ENCODE peak calls at places on chromosomes 5 and 9, in four cellular contexts. One of them, this sample, is unnamed.

GRCh38 chr9:69276775-69277174 is 48.2 kb upstream of the ENTREP1 start:
- DNase-seq in stimulated activated naive CD4-positive, alpha-beta T cell: no peak
- DNase-seq in stimulated activated CD8-positive, alpha-beta memory T cell treated with anti-CD3 and anti-CD28 coated beads, Interleukin-7, amount 100 ng/mL, for 48 hours: no peak
- DNase-seq in fibroblast of gingiva: no peak
- DNase-seq in this sample: no peak

GRCh38 chr5:159971931-159972461 is 36.9 kb upstream of the TTC1 start:
- DNase-seq in stimulated activated naive CD4-positive, alpha-beta T cell: no peak
- DNase-seq in stimulated activated CD8-positive, alpha-beta memory T cell treated with anti-CD3 and anti-CD28 coated beads, Interleukin-7, amount 100 ng/mL, for 48 hours: no peak
- DNase-seq in fibroblast of gingiva: no peak
- DNase-seq in this sample: no peak

GRCh38 chr9:130036099-130036498 is 6.9 kb downstream of the FNBP1 start:
- DNase-seq in stimulated activated naive CD4-positive, alpha-beta T cell: no peak
- DNase-seq in stimulated activated CD8-positive, alpha-beta memory T cell treated with anti-CD3 and anti-CD28 coated beads, Interleukin-7, amount 100 ng/mL, for 48 hours: no peak
- DNase-seq in fibroblast of gingiva: peak
- DNase-seq in this sample: no peak

GRCh38 chr5:131536211-131536826 is 98.7 kb downstream of the RAPGEF6 start:
- DNase-seq in stimulated activated naive CD4-positive, alpha-beta T cell: no peak
- DNase-seq in stimulated activated CD8-positive, alpha-beta memory T cell treated with anti-CD3 and anti-CD28 coated beads, Interleukin-7, amount 100 ng/mL, for 48 hours: no peak
- DNase-seq in fibroblast of gingiva: no peak
- DNase-seq in this sample: no peak

GRCh38 chr9:75150512-75150911 is 62.2 kb downstream of the OSTF1 start:
- DNase-seq in stimulated activated naive CD4-positive, alpha-beta T cell: no peak
- DNase-seq in stimulated activated CD8-positive, alpha-beta memory T cell treated with anti-CD3 and anti-CD28 coated beads, Interleukin-7, amount 100 ng/mL, for 48 hours: no peak
- DNase-seq in fibroblast of gingiva: no peak
- DNase-seq in this sample: no peak

GRCh38 chr5:176466245-176466871 is 18.2 kb downstream of the FAF2 start:
- DNase-seq in stimulated activated naive CD4-positive, alpha-beta T cell: no peak
- DNase-seq in stimulated activated CD8-positive, alpha-beta memory T cell treated with anti-CD3 and anti-CD28 coated beads, Interleukin-7, amount 100 ng/mL, for 48 hours: no peak
- DNase-seq in fibroblast of gingiva: peak
- DNase-seq in this sample: peak

GRCh38 chr5:149633671-149634350 is 52.5 kb downstream of the ARHGEF37 start:
- DNase-seq in stimulated activated naive CD4-positive, alpha-beta T cell: no peak
- DNase-seq in stimulated activated CD8-positive, alpha-beta memory T cell treated with anti-CD3 and anti-CD28 coated beads, Interleukin-7, amount 100 ng/mL, for 48 hours: no peak
- DNase-seq in fibroblast of gingiva: no peak
- DNase-seq in this sample: no peak

GRCh38 chr5:172276214-172276613 is 7.3 kb downstream of the UBTD2 start:
- DNase-seq in stimulated activated naive CD4-positive, alpha-beta T cell: no peak
- DNase-seq in stimulated activated CD8-positive, alpha-beta memory T cell treated with anti-CD3 and anti-CD28 coated beads, Interleukin-7, amount 100 ng/mL, for 48 hours: no peak
- DNase-seq in fibroblast of gingiva: peak
- DNase-seq in this sample: no peak

GRCh38 chr5:41908374-41909079 is 4.4 kb downstream of the RIMOC1 start:
- DNase-seq in stimulated activated naive CD4-positive, alpha-beta T cell: no peak
- DNase-seq in stimulated activated CD8-positive, alpha-beta memory T cell treated with anti-CD3 and anti-CD28 coated beads, Interleukin-7, amount 100 ng/mL, for 48 hours: no peak
- DNase-seq in fibroblast of gingiva: peak
- DNase-seq in this sample: no peak

GRCh38 chr5:39394946-39395345 is 29.8 kb downstream of the DAB2 start:
- DNase-seq in stimulated activated naive CD4-positive, alpha-beta T cell: no peak
- DNase-seq in stimulated activated CD8-positive, alpha-beta memory T cell treated with anti-CD3 and anti-CD28 coated beads, Interleukin-7, amount 100 ng/mL, for 48 hours: no peak
- DNase-seq in fibroblast of gingiva: peak
- DNase-seq in this sample: no peak

GRCh38 chr9:131418143-131419028 is 24.5 kb downstream of the PRRC2B start:
- DNase-seq in stimulated activated naive CD4-positive, alpha-beta T cell: no peak
- DNase-seq in stimulated activated CD8-positive, alpha-beta memory T cell treated with anti-CD3 and anti-CD28 coated beads, Interleukin-7, amount 100 ng/mL, for 48 hours: no peak
- DNase-seq in fibroblast of gingiva: peak
- DNase-seq in this sample: no peak

GRCh38 chr9:98146101-98146991 is 27.3 kb upstream of the TRIM14 start:
- DNase-seq in stimulated activated naive CD4-positive, alpha-beta T cell: no peak
- DNase-seq in stimulated activated CD8-positive, alpha-beta memory T cell treated with anti-CD3 and anti-CD28 coated beads, Interleukin-7, amount 100 ng/mL, for 48 hours: no peak
- DNase-seq in fibroblast of gingiva: peak
- DNase-seq in this sample: peak

GRCh38 chr5:36744678-36745659 is 131.6 kb upstream of the NIPBL start:
- DNase-seq in stimulated activated naive CD4-positive, alpha-beta T cell: peak
- DNase-seq in stimulated activated CD8-positive, alpha-beta memory T cell treated with anti-CD3 and anti-CD28 coated beads, Interleukin-7, amount 100 ng/mL, for 48 hours: no peak
- DNase-seq in fibroblast of gingiva: peak
- DNase-seq in this sample: peak

GRCh38 chr5:133406208-133406607 is 206.1 kb downstream of the FSTL4 start:
- DNase-seq in stimulated activated naive CD4-positive, alpha-beta T cell: no peak
- DNase-seq in stimulated activated CD8-positive, alpha-beta memory T cell treated with anti-CD3 and anti-CD28 coated beads, Interleukin-7, amount 100 ng/mL, for 48 hours: no peak
- DNase-seq in fibroblast of gingiva: no peak
- DNase-seq in this sample: no peak

GRCh38 chr9:122217640-122218039 is 11.1 kb downstream of the LHX6 start:
- DNase-seq in stimulated activated naive CD4-positive, alpha-beta T cell: no peak
- DNase-seq in stimulated activated CD8-positive, alpha-beta memory T cell treated with anti-CD3 and anti-CD28 coated beads, Interleukin-7, amount 100 ng/mL, for 48 hours: no peak
- DNase-seq in fibroblast of gingiva: no peak
- DNase-seq in this sample: no peak

GRCh38 chr9:137222190-137223077 is at the start of gene RNF208:
- DNase-seq in stimulated activated naive CD4-positive, alpha-beta T cell: peak
- DNase-seq in stimulated activated CD8-positive, alpha-beta memory T cell treated with anti-CD3 and anti-CD28 coated beads, Interleukin-7, amount 100 ng/mL, for 48 hours: no peak
- DNase-seq in fibroblast of gingiva: no peak
- DNase-seq in this sample: no peak

GRCh38 chr5:6729400-6730310 is 16.4 kb downstream of the TENT4A start:
- DNase-seq in stimulated activated naive CD4-positive, alpha-beta T cell: peak
- DNase-seq in stimulated activated CD8-positive, alpha-beta memory T cell treated with anti-CD3 and anti-CD28 coated beads, Interleukin-7, amount 100 ng/mL, for 48 hours: no peak
- DNase-seq in fibroblast of gingiva: no peak
- DNase-seq in this sample: no peak

GRCh38 chr5:137778772-137779564 is 24.8 kb upstream of the HNRNPA0 start:
- DNase-seq in stimulated activated naive CD4-positive, alpha-beta T cell: no peak
- DNase-seq in stimulated activated CD8-positive, alpha-beta memory T cell treated with anti-CD3 and anti-CD28 coated beads, Interleukin-7, amount 100 ng/mL, for 48 hours: no peak
- DNase-seq in fibroblast of gingiva: peak
- DNase-seq in this sample: peak

GRCh38 chr5:61941637-61942036 is 364.4 kb upstream of the KIF2A start:
- DNase-seq in stimulated activated naive CD4-positive, alpha-beta T cell: no peak
- DNase-seq in stimulated activated CD8-positive, alpha-beta memory T cell treated with anti-CD3 and anti-CD28 coated beads, Interleukin-7, amount 100 ng/mL, for 48 hours: no peak
- DNase-seq in fibroblast of gingiva: no peak
- DNase-seq in this sample: no peak

GRCh38 chr9:134734270-134734669 is 92.7 kb downstream of the COL5A1 start:
- DNase-seq in stimulated activated naive CD4-positive, alpha-beta T cell: no peak
- DNase-seq in stimulated activated CD8-positive, alpha-beta memory T cell treated with anti-CD3 and anti-CD28 coated beads, Interleukin-7, amount 100 ng/mL, for 48 hours: no peak
- DNase-seq in fibroblast of gingiva: peak
- DNase-seq in this sample: peak

GRCh38 chr9:82829818-82830217 is 233.1 kb downstream of the RASEF start:
- DNase-seq in stimulated activated naive CD4-positive, alpha-beta T cell: no peak
- DNase-seq in stimulated activated CD8-positive, alpha-beta memory T cell treated with anti-CD3 and anti-CD28 coated beads, Interleukin-7, amount 100 ng/mL, for 48 hours: no peak
- DNase-seq in fibroblast of gingiva: no peak
- DNase-seq in this sample: no peak

GRCh38 chr9:18666987-18667772 is 193.2 kb downstream of the ADAMTSL1 start:
- DNase-seq in stimulated activated naive CD4-positive, alpha-beta T cell: no peak
- DNase-seq in stimulated activated CD8-positive, alpha-beta memory T cell treated with anti-CD3 and anti-CD28 coated beads, Interleukin-7, amount 100 ng/mL, for 48 hours: no peak
- DNase-seq in fibroblast of gingiva: peak
- DNase-seq in this sample: peak

GRCh38 chr9:89687216-89687615 is 82.4 kb downstream of the GADD45G start:
- DNase-seq in stimulated activated naive CD4-positive, alpha-beta T cell: no peak
- DNase-seq in stimulated activated CD8-positive, alpha-beta memory T cell treated with anti-CD3 and anti-CD28 coated beads, Interleukin-7, amount 100 ng/mL, for 48 hours: no peak
- DNase-seq in fibroblast of gingiva: no peak
- DNase-seq in this sample: no peak

GRCh38 chr9:113185271-113185670 is 34.5 kb downstream of the SLC31A2 start:
- DNase-seq in stimulated activated naive CD4-positive, alpha-beta T cell: no peak
- DNase-seq in stimulated activated CD8-positive, alpha-beta memory T cell treated with anti-CD3 and anti-CD28 coated beads, Interleukin-7, amount 100 ng/mL, for 48 hours: no peak
- DNase-seq in fibroblast of gingiva: no peak
- DNase-seq in this sample: no peak